ENCODE peak calls at places on chromosomes 4 and X, in seven cellular contexts. One of them, this sample, is unnamed.

GRCh38 chr4:1767058-1767769 is 25.9 kb upstream of the FGFR3 start:
- DNase-seq in H1: no peak
- DNase-seq in mucosa of descending colon: no peak
- DNase-seq in lower lobe of right lung: no peak
- DNase-seq in psoas muscle: no peak
- DNase-seq in A549: no peak
- DNase-seq in cardiac muscle cell: peak
- DNase-seq in this sample: no peak

GRCh38 chr4:123578276-123579014 is 181.8 kb downstream of the SPRY1 start:
- DNase-seq in H1: no peak
- DNase-seq in mucosa of descending colon: no peak
- DNase-seq in lower lobe of right lung: no peak
- DNase-seq in psoas muscle: no peak
- DNase-seq in A549: no peak
- DNase-seq in cardiac muscle cell: no peak
- DNase-seq in this sample: no peak

GRCh38 chr4:183142566-183143545 is 43.8 kb downstream of the WWC2 start:
- DNase-seq in H1: no peak
- DNase-seq in mucosa of descending colon: peak
- DNase-seq in lower lobe of right lung: no peak
- DNase-seq in psoas muscle: peak
- DNase-seq in A549: no peak
- DNase-seq in cardiac muscle cell: peak
- DNase-seq in this sample: no peak

GRCh38 chr4:73891739-73892405 is 22.7 kb downstream of the CXCL1 start:
- DNase-seq in H1: no peak
- DNase-seq in mucosa of descending colon: no peak
- DNase-seq in lower lobe of right lung: no peak
- DNase-seq in psoas muscle: no peak
- DNase-seq in A549: no peak
- DNase-seq in cardiac muscle cell: peak
- DNase-seq in this sample: peak

GRCh38 chr4:80202784-80203553 is 5.7 kb downstream of the PRDM8 start:
- DNase-seq in H1: peak
- DNase-seq in mucosa of descending colon: peak
- DNase-seq in lower lobe of right lung: peak
- DNase-seq in psoas muscle: peak
- DNase-seq in A549: no peak
- DNase-seq in cardiac muscle cell: peak
- DNase-seq in this sample: no peak

GRCh38 chr4:23773884-23774636 is 115.8 kb downstream of the PPARGC1A start:
- DNase-seq in H1: no peak
- DNase-seq in mucosa of descending colon: no peak
- DNase-seq in lower lobe of right lung: no peak
- DNase-seq in psoas muscle: no peak
- DNase-seq in A549: no peak
- DNase-seq in cardiac muscle cell: no peak
- DNase-seq in this sample: no peak

GRCh38 chrX:18676470-18676869 is 4.6 kb upstream of the RS1 start:
- DNase-seq in H1: peak
- DNase-seq in mucosa of descending colon: no peak
- DNase-seq in lower lobe of right lung: no peak
- DNase-seq in psoas muscle: no peak
- DNase-seq in A549: peak
- DNase-seq in cardiac muscle cell: peak
- DNase-seq in this sample: no peak

GRCh38 chrX:4382273-4382672 is 668.8 kb upstream of the PRKX start:
- DNase-seq in H1: no peak
- DNase-seq in mucosa of descending colon: no peak
- DNase-seq in lower lobe of right lung: no peak
- DNase-seq in psoas muscle: no peak
- DNase-seq in A549: no peak
- DNase-seq in cardiac muscle cell: no peak
- DNase-seq in this sample: no peak

GRCh38 chr4:2793920-2794706 is 1.2 kb downstream of the SH3BP2 start:
- DNase-seq in H1: no peak
- DNase-seq in mucosa of descending colon: peak
- DNase-seq in lower lobe of right lung: peak
- DNase-seq in psoas muscle: peak
- DNase-seq in A549: no peak
- DNase-seq in cardiac muscle cell: peak
- DNase-seq in this sample: no peak

GRCh38 chr4:190015538-190016368 is 11.3 kb downstream of the FRG2 start:
- DNase-seq in H1: peak
- DNase-seq in mucosa of descending colon: no peak
- DNase-seq in lower lobe of right lung: no peak
- DNase-seq in psoas muscle: no peak
- DNase-seq in A549: no peak
- DNase-seq in cardiac muscle cell: no peak
- DNase-seq in this sample: no peak

GRCh38 chr4:190016369-190017289 is 10.4 kb downstream of the FRG2 start:
- DNase-seq in H1: peak
- DNase-seq in mucosa of descending colon: no peak
- DNase-seq in lower lobe of right lung: no peak
- DNase-seq in psoas muscle: no peak
- DNase-seq in A549: no peak
- DNase-seq in cardiac muscle cell: no peak
- DNase-seq in this sample: no peak

GRCh38 chr4:190018201-190018920 is 8.7 kb downstream of the FRG2 start:
- DNase-seq in H1: no peak
- DNase-seq in mucosa of descending colon: no peak
- DNase-seq in lower lobe of right lung: no peak
- DNase-seq in psoas muscle: no peak
- DNase-seq in A549: no peak
- DNase-seq in cardiac muscle cell: no peak
- DNase-seq in this sample: no peak

GRCh38 chr4:190017357-190018200 is 9.5 kb downstream of the FRG2 start:
- DNase-seq in H1: peak
- DNase-seq in mucosa of descending colon: no peak
- DNase-seq in lower lobe of right lung: no peak
- DNase-seq in psoas muscle: no peak
- DNase-seq in A549: no peak
- DNase-seq in cardiac muscle cell: no peak
- DNase-seq in this sample: no peak

DNA sequence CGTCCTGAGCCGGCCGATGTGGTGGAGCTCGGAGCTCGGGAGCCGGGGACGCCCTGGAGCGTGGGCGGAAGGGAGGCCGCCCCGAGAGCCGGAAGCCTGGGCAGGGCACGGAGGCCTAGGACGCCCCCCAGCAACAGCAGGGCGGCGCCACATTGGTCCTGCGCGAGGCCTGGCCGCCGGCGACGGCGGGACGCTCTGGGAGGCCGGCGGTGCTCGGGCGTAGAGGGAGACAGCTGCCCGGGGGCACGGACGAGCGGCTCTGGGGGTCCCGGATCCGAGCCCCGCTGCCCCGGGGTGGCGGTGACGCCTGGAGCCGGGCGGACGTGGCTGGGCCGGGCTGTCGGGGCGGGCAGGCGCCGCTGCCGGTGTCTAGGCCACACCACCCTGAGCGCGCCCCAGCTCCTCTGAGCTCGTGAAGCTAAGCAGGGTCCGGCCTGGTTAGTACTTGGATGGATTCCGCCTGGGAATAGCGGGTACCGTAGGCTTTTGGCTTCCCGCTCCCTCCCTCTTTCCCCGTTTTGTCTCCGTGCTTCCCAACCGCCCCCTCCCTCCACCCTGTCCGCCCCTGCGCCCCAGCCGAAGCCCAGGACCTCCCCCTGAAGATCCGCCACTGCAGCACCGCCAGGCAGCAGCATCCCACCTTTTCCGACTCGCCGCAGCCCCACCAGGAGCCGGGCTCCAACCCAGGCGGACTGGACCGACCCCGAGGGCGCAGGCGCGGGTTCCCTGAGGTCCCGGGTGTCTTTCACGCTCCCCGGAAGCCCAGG is 12.1 kb downstream of the FRG2 start:
- DNase-seq in H1: peak
- DNase-seq in mucosa of descending colon: no peak
- DNase-seq in lower lobe of right lung: peak
- DNase-seq in psoas muscle: no peak
- DNase-seq in A549: no peak
- DNase-seq in cardiac muscle cell: peak
- DNase-seq in this sample: no peak
- TF ChIP-seq CTCF in H1: no peak
- TF ChIP-seq CTCF in mucosa of descending colon: no peak
- TF ChIP-seq CTCF in lower lobe of right lung: no peak
- TF ChIP-seq CTCF in psoas muscle: no peak
- TF ChIP-seq CTCF in A549: no peak
- TF ChIP-seq CTCF in cardiac muscle cell: no peak
- TF ChIP-seq CTCF in this sample: no peak

GRCh38 chr4:151690884-151691283 is 69.9 kb downstream of the GATB start:
- DNase-seq in H1: no peak
- DNase-seq in mucosa of descending colon: no peak
- DNase-seq in lower lobe of right lung: no peak
- DNase-seq in psoas muscle: no peak
- DNase-seq in A549: no peak
- DNase-seq in cardiac muscle cell: peak
- DNase-seq in this sample: no peak
- H3K4me3 ChIP-seq in H1: no peak
- H3K4me3 ChIP-seq in mucosa of descending colon: no peak
- H3K4me3 ChIP-seq in lower lobe of right lung: no peak
- H3K4me3 ChIP-seq in psoas muscle: no peak
- H3K4me3 ChIP-seq in A549: no peak
- H3K4me3 ChIP-seq in cardiac muscle cell: no peak
- H3K4me3 ChIP-seq in this sample: no peak

DNA sequence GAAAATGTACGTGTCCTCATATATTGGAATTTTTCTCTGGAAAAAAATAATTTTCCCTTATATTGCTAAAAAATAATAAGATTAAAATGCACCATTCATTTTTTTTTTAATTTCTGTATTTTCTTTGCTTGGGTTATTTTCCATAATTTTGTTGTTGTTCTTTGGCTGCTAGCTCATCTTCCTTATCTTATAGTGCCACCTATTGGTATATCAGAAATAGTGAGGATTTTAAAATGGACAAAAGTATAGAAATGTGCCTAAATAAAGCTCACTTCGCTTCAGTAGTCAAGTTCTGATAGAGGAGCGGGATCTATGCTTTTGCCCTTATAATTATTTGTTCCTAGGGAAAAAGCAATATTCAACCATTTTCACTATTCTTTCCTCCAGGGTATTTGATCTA is 134.8 kb downstream of the NAP1L3 start:
- DNase-seq in H1: no peak
- DNase-seq in mucosa of descending colon: no peak
- DNase-seq in lower lobe of right lung: no peak
- DNase-seq in psoas muscle: no peak
- DNase-seq in A549: peak
- DNase-seq in cardiac muscle cell: peak
- DNase-seq in this sample: no peak
- TF ChIP-seq CTCF in H1: no peak
- TF ChIP-seq CTCF in mucosa of descending colon: no peak
- TF ChIP-seq CTCF in lower lobe of right lung: no peak
- TF ChIP-seq CTCF in psoas muscle: no peak
- TF ChIP-seq CTCF in A549: peak
- TF ChIP-seq CTCF in cardiac muscle cell: no peak
- TF ChIP-seq CTCF in this sample: no peak

GRCh38 chr4:110622841-110623709 is at the start of gene PITX2:
- DNase-seq in H1: peak
- DNase-seq in mucosa of descending colon: peak
- DNase-seq in lower lobe of right lung: peak
- DNase-seq in psoas muscle: peak
- DNase-seq in A549: no peak
- DNase-seq in cardiac muscle cell: peak
- DNase-seq in this sample: peak

GRCh38 chr4:110621839-110622751 is 782 bp downstream of the PITX2 start:
- DNase-seq in H1: peak
- DNase-seq in mucosa of descending colon: no peak
- DNase-seq in lower lobe of right lung: no peak
- DNase-seq in psoas muscle: no peak
- DNase-seq in A549: no peak
- DNase-seq in cardiac muscle cell: no peak
- DNase-seq in this sample: no peak

GRCh38 chr4:110620352-110621327 is 2.2 kb downstream of the PITX2 start:
- DNase-seq in H1: peak
- DNase-seq in mucosa of descending colon: peak
- DNase-seq in lower lobe of right lung: no peak
- DNase-seq in psoas muscle: peak
- DNase-seq in A549: no peak
- DNase-seq in cardiac muscle cell: peak
- DNase-seq in this sample: no peak

GRCh38 chr4:110619401-110620247 is 3.3 kb downstream of the PITX2 start:
- DNase-seq in H1: peak
- DNase-seq in mucosa of descending colon: no peak
- DNase-seq in lower lobe of right lung: no peak
- DNase-seq in psoas muscle: no peak
- DNase-seq in A549: no peak
- DNase-seq in cardiac muscle cell: no peak
- DNase-seq in this sample: no peak

DNA sequence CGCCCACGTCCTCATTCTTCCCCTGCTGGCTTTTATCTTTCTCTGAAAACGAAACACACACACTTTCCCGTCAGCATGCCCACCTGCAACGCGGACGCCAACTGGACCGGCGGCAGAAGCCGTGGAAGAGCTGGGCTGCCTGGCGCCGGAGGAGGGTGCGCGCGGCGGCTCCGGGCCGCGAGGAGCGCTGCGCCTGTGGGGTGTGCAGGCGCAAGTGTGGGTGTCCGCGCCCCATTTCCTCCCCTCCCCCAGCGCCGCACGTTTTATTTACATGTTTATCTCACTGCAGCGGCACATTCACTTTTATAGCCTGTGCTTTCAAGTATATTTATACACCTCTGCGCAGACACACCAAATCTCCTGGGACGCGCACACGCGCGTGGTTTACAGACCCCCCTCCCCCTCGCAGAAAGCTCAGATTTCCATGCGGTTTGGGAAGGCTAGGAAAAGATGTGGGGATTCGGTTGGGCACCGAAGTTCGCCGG is 1.5 kb downstream of the PITX2 start:
- DNase-seq in H1: no peak
- DNase-seq in mucosa of descending colon: no peak
- DNase-seq in lower lobe of right lung: no peak
- DNase-seq in psoas muscle: no peak
- DNase-seq in A549: no peak
- DNase-seq in cardiac muscle cell: no peak
- DNase-seq in this sample: no peak
- H3K4me3 ChIP-seq in H1: peak
- H3K4me3 ChIP-seq in mucosa of descending colon: no peak
- H3K4me3 ChIP-seq in lower lobe of right lung: peak
- H3K4me3 ChIP-seq in psoas muscle: peak
- H3K4me3 ChIP-seq in A549: no peak
- H3K4me3 ChIP-seq in cardiac muscle cell: peak
- H3K4me3 ChIP-seq in this sample: no peak

GRCh38 chrX:153576961-153577360 is 22.0 kb downstream of the CCNQ start:
- DNase-seq in H1: no peak
- DNase-seq in mucosa of descending colon: no peak
- DNase-seq in lower lobe of right lung: no peak
- DNase-seq in psoas muscle: no peak
- DNase-seq in A549: no peak
- DNase-seq in cardiac muscle cell: no peak
- DNase-seq in this sample: no peak

GRCh38 chrX:153571159-153571908 is 27.6 kb downstream of the CCNQ start:
- DNase-seq in H1: no peak
- DNase-seq in mucosa of descending colon: no peak
- DNase-seq in lower lobe of right lung: no peak
- DNase-seq in psoas muscle: no peak
- DNase-seq in A549: no peak
- DNase-seq in cardiac muscle cell: no peak
- DNase-seq in this sample: no peak

GRCh38 chrX:153576239-153576870 is 22.6 kb downstream of the CCNQ start:
- DNase-seq in H1: no peak
- DNase-seq in mucosa of descending colon: no peak
- DNase-seq in lower lobe of right lung: no peak
- DNase-seq in psoas muscle: no peak
- DNase-seq in A549: no peak
- DNase-seq in cardiac muscle cell: no peak
- DNase-seq in this sample: no peak

GRCh38 chrX:153572601-153573000 is 26.3 kb downstream of the CCNQ start:
- DNase-seq in H1: no peak
- DNase-seq in mucosa of descending colon: no peak
- DNase-seq in lower lobe of right lung: no peak
- DNase-seq in psoas muscle: no peak
- DNase-seq in A549: no peak
- DNase-seq in cardiac muscle cell: no peak
- DNase-seq in this sample: no peak

GRCh38 chrX:153573999-153574398 is 24.9 kb downstream of the CCNQ start:
- DNase-seq in H1: no peak
- DNase-seq in mucosa of descending colon: no peak
- DNase-seq in lower lobe of right lung: no peak
- DNase-seq in psoas muscle: no peak
- DNase-seq in A549: no peak
- DNase-seq in cardiac muscle cell: no peak
- DNase-seq in this sample: no peak
- TF ChIP-seq CTCF in H1: no peak
- TF ChIP-seq CTCF in mucosa of descending colon: no peak
- TF ChIP-seq CTCF in lower lobe of right lung: no peak
- TF ChIP-seq CTCF in psoas muscle: no peak
- TF ChIP-seq CTCF in A549: no peak
- TF ChIP-seq CTCF in cardiac muscle cell: no peak
- TF ChIP-seq CTCF in this sample: no peak